ENCODE peak calls at places on chromosomes 7 and 10, in eight cellular contexts. One of them, this sample, is unnamed.

GRCh38 chr10:130360826-130361311 is 224.7 kb downstream of the GLRX3 start:
- DNase-seq in suprapubic skin: no peak
- DNase-seq in Peyer's patch: no peak
- DNase-seq in OCI-LY7: no peak
- DNase-seq in left ventricle myocardium inferior: no peak
- DNase-seq in CD4-positive, alpha-beta T cell: no peak
- DNase-seq in adrenal gland: no peak
- DNase-seq in prostate gland: no peak
- DNase-seq in this sample: no peak

GRCh38 chr7:70259497-70259896 is 661.2 kb downstream of the AUTS2 start:
- DNase-seq in suprapubic skin: no peak
- DNase-seq in Peyer's patch: no peak
- DNase-seq in OCI-LY7: no peak
- DNase-seq in left ventricle myocardium inferior: peak; percentile 15
- DNase-seq in CD4-positive, alpha-beta T cell: no peak
- DNase-seq in adrenal gland: no peak
- DNase-seq in prostate gland: no peak
- DNase-seq in this sample: peak; percentile 43

GRCh38 chr10:103820101-103821062 is 35.0 kb downstream of the SH3PXD2A start:
- DNase-seq in suprapubic skin: peak; percentile 77
- DNase-seq in Peyer's patch: peak; percentile 68
- DNase-seq in OCI-LY7: no peak
- DNase-seq in left ventricle myocardium inferior: peak; percentile 88
- DNase-seq in CD4-positive, alpha-beta T cell: no peak
- DNase-seq in adrenal gland: no peak
- DNase-seq in prostate gland: no peak
- DNase-seq in this sample: peak; percentile 79

GRCh38 chr7:116377721-116378120 is 121.8 kb upstream of the CAV2 start:
- DNase-seq in suprapubic skin: no peak
- DNase-seq in Peyer's patch: no peak
- DNase-seq in OCI-LY7: no peak
- DNase-seq in left ventricle myocardium inferior: no peak
- DNase-seq in CD4-positive, alpha-beta T cell: no peak
- DNase-seq in adrenal gland: no peak
- DNase-seq in prostate gland: no peak
- DNase-seq in this sample: no peak

GRCh38 chr7:145106001-145106400 is 270.1 kb upstream of the TPK1 start:
- DNase-seq in suprapubic skin: no peak
- DNase-seq in Peyer's patch: no peak
- DNase-seq in OCI-LY7: no peak
- DNase-seq in left ventricle myocardium inferior: peak; percentile 31
- DNase-seq in CD4-positive, alpha-beta T cell: no peak
- DNase-seq in adrenal gland: no peak
- DNase-seq in prostate gland: no peak
- DNase-seq in this sample: no peak

GRCh38 chr7:143018931-143019330 is 8.0 kb downstream of the OR9A2 start:
- DNase-seq in suprapubic skin: no peak
- DNase-seq in Peyer's patch: no peak
- DNase-seq in OCI-LY7: no peak
- DNase-seq in left ventricle myocardium inferior: no peak
- DNase-seq in CD4-positive, alpha-beta T cell: no peak
- DNase-seq in adrenal gland: no peak
- DNase-seq in prostate gland: no peak
- DNase-seq in this sample: no peak

GRCh38 chr7:51456471-51457060 is 140.0 kb upstream of the COBL start:
- DNase-seq in suprapubic skin: no peak
- DNase-seq in Peyer's patch: no peak
- DNase-seq in OCI-LY7: no peak
- DNase-seq in left ventricle myocardium inferior: no peak
- DNase-seq in CD4-positive, alpha-beta T cell: no peak
- DNase-seq in adrenal gland: no peak
- DNase-seq in prostate gland: no peak
- DNase-seq in this sample: no peak

GRCh38 chr10:50224330-50224952 is 26.9 kb downstream of the ASAH2 start:
- DNase-seq in suprapubic skin: no peak
- DNase-seq in Peyer's patch: peak; percentile 68
- DNase-seq in OCI-LY7: peak; percentile 68
- DNase-seq in left ventricle myocardium inferior: no peak
- DNase-seq in CD4-positive, alpha-beta T cell: no peak
- DNase-seq in adrenal gland: peak; percentile 25
- DNase-seq in prostate gland: peak; percentile 25
- DNase-seq in this sample: no peak

GRCh38 chr7:37446371-37446770 is 2.3 kb downstream of the ELMO1 start:
- DNase-seq in suprapubic skin: no peak
- DNase-seq in Peyer's patch: no peak
- DNase-seq in OCI-LY7: no peak
- DNase-seq in left ventricle myocardium inferior: no peak
- DNase-seq in CD4-positive, alpha-beta T cell: no peak
- DNase-seq in adrenal gland: no peak
- DNase-seq in prostate gland: no peak
- DNase-seq in this sample: no peak

DNA sequence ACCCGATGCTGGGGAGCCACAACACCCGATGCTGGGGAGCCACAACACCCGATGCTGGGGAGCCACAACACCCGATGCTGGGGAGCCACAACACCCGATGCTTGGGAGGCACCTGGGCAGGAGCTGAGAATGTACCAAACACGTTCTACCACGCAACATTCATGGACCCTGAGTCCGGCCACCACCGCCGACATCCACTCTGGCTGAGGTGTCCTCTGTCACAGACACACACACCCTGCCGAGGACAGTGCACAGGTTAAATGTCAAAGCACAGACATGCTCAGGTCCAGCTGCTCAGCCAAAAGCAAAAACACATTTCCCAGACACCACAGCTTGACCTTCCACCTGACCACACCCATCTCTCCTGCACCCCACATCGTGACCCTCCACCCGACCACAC is 148.4 kb downstream of the DIP2C start:
- DNase-seq in suprapubic skin: no peak
- DNase-seq in Peyer's patch: no peak
- DNase-seq in OCI-LY7: no peak
- DNase-seq in left ventricle myocardium inferior: no peak
- DNase-seq in CD4-positive, alpha-beta T cell: no peak
- DNase-seq in adrenal gland: no peak
- DNase-seq in prostate gland: no peak
- DNase-seq in this sample: no peak
- H3K27ac ChIP-seq in suprapubic skin: no peak overlapping the region
- H3K27ac ChIP-seq in Peyer's patch: no peak overlapping the region
- H3K27ac ChIP-seq in OCI-LY7: no peak overlapping the region
- H3K27ac ChIP-seq in left ventricle myocardium inferior: no peak overlapping the region
- H3K27ac ChIP-seq in CD4-positive, alpha-beta T cell: no peak overlapping the region
- H3K27ac ChIP-seq in adrenal gland: no peak overlapping the region
- H3K27ac ChIP-seq in prostate gland: no peak overlapping the region
- H3K27ac ChIP-seq in this sample: no peak overlapping the region

GRCh38 chr7:137681657-137682562 is 164.9 kb downstream of the DGKI start:
- DNase-seq in suprapubic skin: no peak
- DNase-seq in Peyer's patch: no peak
- DNase-seq in OCI-LY7: no peak
- DNase-seq in left ventricle myocardium inferior: no peak
- DNase-seq in CD4-positive, alpha-beta T cell: no peak
- DNase-seq in adrenal gland: no peak
- DNase-seq in prostate gland: no peak
- DNase-seq in this sample: no peak

GRCh38 chr7:137685439-137686164 is 161.2 kb downstream of the DGKI start:
- DNase-seq in suprapubic skin: no peak
- DNase-seq in Peyer's patch: no peak
- DNase-seq in OCI-LY7: no peak
- DNase-seq in left ventricle myocardium inferior: no peak
- DNase-seq in CD4-positive, alpha-beta T cell: no peak
- DNase-seq in adrenal gland: no peak
- DNase-seq in prostate gland: no peak
- DNase-seq in this sample: no peak

GRCh38 chr7:137682596-137682995 is 164.2 kb downstream of the DGKI start:
- DNase-seq in suprapubic skin: no peak
- DNase-seq in Peyer's patch: no peak
- DNase-seq in OCI-LY7: no peak
- DNase-seq in left ventricle myocardium inferior: no peak
- DNase-seq in CD4-positive, alpha-beta T cell: no peak
- DNase-seq in adrenal gland: no peak
- DNase-seq in prostate gland: no peak
- DNase-seq in this sample: no peak

GRCh38 chr7:137684316-137684715 is 162.5 kb downstream of the DGKI start:
- DNase-seq in suprapubic skin: no peak
- DNase-seq in Peyer's patch: no peak
- DNase-seq in OCI-LY7: no peak
- DNase-seq in left ventricle myocardium inferior: no peak
- DNase-seq in CD4-positive, alpha-beta T cell: no peak
- DNase-seq in adrenal gland: no peak
- DNase-seq in prostate gland: no peak
- DNase-seq in this sample: no peak

DNA sequence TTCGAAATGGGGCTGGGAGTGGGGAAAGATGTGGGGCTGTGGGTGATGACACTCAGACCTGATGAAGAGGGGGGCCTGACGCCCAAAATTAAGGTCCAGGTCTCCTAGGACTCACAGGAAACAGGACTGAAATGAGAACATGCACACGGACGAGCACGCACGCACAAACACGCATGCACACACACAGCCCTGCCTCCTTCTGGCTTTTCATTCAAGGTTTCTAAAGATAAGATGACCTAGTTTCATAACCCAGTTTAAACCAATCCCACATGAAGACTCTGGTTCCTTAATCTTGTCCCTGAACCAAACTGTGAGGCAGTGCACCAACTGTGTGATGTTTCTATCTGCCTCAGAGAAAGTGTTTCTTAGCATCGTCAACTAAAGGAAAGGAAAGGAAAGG is 162.0 kb downstream of the DGKI start:
- DNase-seq in suprapubic skin: no peak
- DNase-seq in Peyer's patch: no peak
- DNase-seq in OCI-LY7: no peak
- DNase-seq in left ventricle myocardium inferior: peak; percentile 16
- DNase-seq in CD4-positive, alpha-beta T cell: no peak
- DNase-seq in adrenal gland: no peak
- DNase-seq in prostate gland: no peak
- DNase-seq in this sample: no peak
- TF ChIP-seq CTCF in suprapubic skin: no peak
- TF ChIP-seq CTCF in Peyer's patch: no peak
- TF ChIP-seq CTCF in OCI-LY7: no peak
- TF ChIP-seq CTCF in left ventricle myocardium inferior: no peak
- TF ChIP-seq CTCF in CD4-positive, alpha-beta T cell: no peak
- TF ChIP-seq CTCF in adrenal gland: no peak
- TF ChIP-seq CTCF in prostate gland: no peak
- TF ChIP-seq CTCF in this sample: no peak

DNA sequence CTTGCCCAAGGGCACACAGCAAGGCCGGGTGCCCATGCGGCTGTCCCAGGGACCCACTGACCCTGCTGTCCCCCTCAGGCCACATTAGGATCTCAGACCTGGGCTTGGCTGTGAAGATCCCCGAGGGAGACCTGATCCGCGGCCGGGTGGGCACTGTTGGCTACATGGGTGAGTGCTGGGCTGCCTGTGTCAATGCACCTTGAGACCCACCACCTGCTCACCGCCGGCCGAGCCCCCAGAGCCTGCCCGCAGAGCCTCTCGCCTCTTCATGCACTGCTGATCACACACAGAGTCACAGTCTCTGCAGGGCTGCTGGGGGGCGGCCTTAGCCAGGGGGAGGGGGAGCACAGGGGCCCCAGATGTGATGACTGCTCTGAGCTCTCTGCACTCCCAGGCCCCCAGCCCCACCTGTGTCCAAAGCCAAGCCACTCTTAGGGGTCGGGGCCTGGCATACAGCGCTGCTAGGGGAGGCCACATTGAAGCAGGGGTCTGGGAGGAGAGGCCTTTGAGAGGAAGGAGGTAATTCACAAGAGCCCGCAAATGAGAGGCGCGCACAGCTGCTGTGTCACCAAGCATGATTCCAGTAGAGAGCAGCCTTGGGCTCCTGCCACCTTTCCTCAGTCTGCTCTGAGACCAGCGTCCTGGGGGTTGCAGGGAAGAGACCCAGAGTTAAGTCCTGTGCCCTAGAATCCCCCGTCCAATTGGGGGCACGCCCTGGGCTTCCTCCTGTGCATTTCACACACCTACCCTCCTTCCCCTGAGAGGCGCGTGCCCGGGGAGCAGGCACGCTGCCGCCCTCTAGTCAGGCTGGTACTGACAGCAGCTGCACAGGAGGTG is 100.4 kb downstream of the RGS10 start:
- DNase-seq in suprapubic skin: peak; percentile 68
- DNase-seq in Peyer's patch: no peak
- DNase-seq in OCI-LY7: peak; percentile 81
- DNase-seq in left ventricle myocardium inferior: no peak
- DNase-seq in CD4-positive, alpha-beta T cell: no peak
- DNase-seq in adrenal gland: no peak
- DNase-seq in prostate gland: no peak
- DNase-seq in this sample: no peak
- H3K27ac ChIP-seq in suprapubic skin: peak overlapping the region; percentile 23
- H3K27ac ChIP-seq in Peyer's patch: peak overlapping the region; percentile 60
- H3K27ac ChIP-seq in OCI-LY7: peak overlapping the region; percentile 44
- H3K27ac ChIP-seq in left ventricle myocardium inferior: peak overlapping the region; percentile 86
- H3K27ac ChIP-seq in CD4-positive, alpha-beta T cell: no peak overlapping the region
- H3K27ac ChIP-seq in adrenal gland: peak overlapping the region; percentile 21
- H3K27ac ChIP-seq in prostate gland: peak overlapping the region; percentile 39
- H3K27ac ChIP-seq in this sample: no peak overlapping the region

GRCh38 chr10:119933179-119933578 is 40.6 kb downstream of the SEC23IP start:
- DNase-seq in suprapubic skin: no peak
- DNase-seq in Peyer's patch: no peak
- DNase-seq in OCI-LY7: peak; percentile 7
- DNase-seq in left ventricle myocardium inferior: no peak
- DNase-seq in CD4-positive, alpha-beta T cell: no peak
- DNase-seq in adrenal gland: no peak
- DNase-seq in prostate gland: no peak
- DNase-seq in this sample: no peak
- TF ChIP-seq CTCF in suprapubic skin: no peak
- TF ChIP-seq CTCF in Peyer's patch: no peak
- TF ChIP-seq CTCF in OCI-LY7: peak; percentile 75
- TF ChIP-seq CTCF in left ventricle myocardium inferior: no peak
- TF ChIP-seq CTCF in CD4-positive, alpha-beta T cell: no peak
- TF ChIP-seq CTCF in adrenal gland: no peak
- TF ChIP-seq CTCF in prostate gland: peak; percentile 39
- TF ChIP-seq CTCF in this sample: no peak